ENCODE peak calls at places on chromosomes 13 and 19, in four cellular contexts. B is BE2C, L is right atrium auricular region, G is globus pallidus. V is an unnamed sample.

GRCh38 chr13:24118576-24118975 is 41.9 kb upstream of the SPATA13 start:
- DNase-seq in B (no peak), L (no peak), G (no peak), V (no peak)

GRCh38 chr19:41616785-41617621 is 9.9 kb downstream of the CEACAM4 start:
- DNase-seq in B (no peak), L (no peak), G (no peak), V (peak; percentile 4)

GRCh38 chr19:1754651-1755466 is 1.6 kb downstream of the ONECUT3 start:
- DNase-seq in B (no peak), L (no peak), G (no peak), V (no peak)

GRCh38 chr13:50026788-50027473 is 11.7 kb downstream of the KCNRG start:
- DNase-seq in B (no peak), L (no peak), G (no peak), V (no peak)

GRCh38 chr19:4061178-4061682 is 5.5 kb downstream of the ZBTB7A start:
- DNase-seq in B (no peak), L (peak; percentile 90), G (no peak), V (peak; percentile 42)

GRCh38 chr13:40509876-40510275 is 156.6 kb downstream of the FOXO1 start:
- DNase-seq in B (no peak), L (no peak), G (no peak), V (no peak)

GRCh38 chr19:1491849-1492170 is 829 bp downstream of the REEP6 start:
- DNase-seq in B (no peak), L (no peak), G (no peak), V (no peak)

GRCh38 chr13:27273658-27274425 is 3.2 kb downstream of the RASL11A start:
- DNase-seq in B (no peak), L (no peak), G (no peak), V (no peak)

GRCh38 chr19:6374179-6374709 is 1.5 kb downstream of the PSPN start:
- DNase-seq in B (no peak), L (no peak), G (no peak), V (no peak)

GRCh38 chr19:5210556-5210955 is 130.1 kb downstream of the PTPRS start:
- DNase-seq in B (no peak), L (no peak), G (no peak), V (no peak)

GRCh38 chr13:99434258-99434788 is 66.9 kb upstream of the TM9SF2 start:
- DNase-seq in B (no peak), L (no peak), G (no peak), V (no peak)

GRCh38 chr19:23996549-23996948 is 81.9 kb downstream of the ZNF726 start:
- DNase-seq in B (peak; percentile 32), L (no peak), G (no peak), V (no peak)

GRCh38 chr19:31613683-31614219 is 264.5 kb upstream of the TSHZ3 start:
- DNase-seq in B (no peak), L (no peak), G (no peak), V (no peak)

GRCh38 chr19:31378404-31378803 is 29.2 kb upstream of the TSHZ3 start:
- DNase-seq in B (peak; percentile 20), L (peak; percentile 67), G (no peak), V (no peak)

GRCh38 chr19:49335784-49336481 is 727 bp downstream of the CD37 start:
- DNase-seq in B (no peak), L (no peak), G (no peak), V (no peak)

GRCh38 chr19:13022859-13023636 is 27.8 kb downstream of the NFIX start:
- DNase-seq in B (peak; percentile 79), L (peak; percentile 86), G (peak; percentile 97), V (peak; percentile 43)